ENCODE peak calls at places on chromosomes 16 and 17, in seven cellular contexts. One of them, this sample, is unnamed.

GRCh38 chr16:46629331-46629843 is 8.2 kb upstream of the SHCBP1 start:
- DNase-seq in NCI-H2227 treated with DMSO at 0.1 percent for 48 hours: peak
- DNase-seq in BJ: no peak
- DNase-seq in stimulated activated effector memory CD8-positive, alpha-beta T cell treated with anti-CD3 and anti-CD28 coated beads, Interleukin-12 subunit alpha, Interleukin-12 subunit beta, amount 100 ng/mL, for 72 hours: no peak
- DNase-seq in H7: peak
- DNase-seq in cardiac muscle cell: peak
- DNase-seq in brain microvascular endothelial cell: peak
- DNase-seq in this sample: peak

GRCh38 chr17:39564201-39564828 is 43.4 kb downstream of the NEUROD2 start:
- DNase-seq in NCI-H2227 treated with DMSO at 0.1 percent for 48 hours: peak
- DNase-seq in H7: peak
- DNase-seq in brain microvascular endothelial cell: no peak
- DNase-seq in stimulated activated effector memory CD8-positive, alpha-beta T cell treated with anti-CD3 and anti-CD28 coated beads, Interleukin-12 subunit alpha, Interleukin-12 subunit beta, amount 100 ng/mL, for 72 hours: no peak
- DNase-seq in BJ: no peak
- DNase-seq in cardiac muscle cell: peak
- DNase-seq in this sample: peak

GRCh38 chr16:88631920-88632586 is 6.3 kb upstream of the IL17C start:
- DNase-seq in BJ: no peak
- DNase-seq in stimulated activated effector memory CD8-positive, alpha-beta T cell treated with anti-CD3 and anti-CD28 coated beads, Interleukin-12 subunit alpha, Interleukin-12 subunit beta, amount 100 ng/mL, for 72 hours: no peak
- DNase-seq in H7: no peak
- DNase-seq in brain microvascular endothelial cell: no peak
- DNase-seq in NCI-H2227 treated with DMSO at 0.1 percent for 48 hours: no peak
- DNase-seq in cardiac muscle cell: no peak
- DNase-seq in this sample: no peak

GRCh38 chr16:73669535-73670274 is 621.8 kb upstream of the ZFHX3 start:
- DNase-seq in cardiac muscle cell: no peak
- DNase-seq in NCI-H2227 treated with DMSO at 0.1 percent for 48 hours: no peak
- DNase-seq in brain microvascular endothelial cell: no peak
- DNase-seq in BJ: no peak
- DNase-seq in stimulated activated effector memory CD8-positive, alpha-beta T cell treated with anti-CD3 and anti-CD28 coated beads, Interleukin-12 subunit alpha, Interleukin-12 subunit beta, amount 100 ng/mL, for 72 hours: no peak
- DNase-seq in H7: no peak
- DNase-seq in this sample: no peak

GRCh38 chr16:78249056-78249455 is 149.6 kb downstream of the WWOX start:
- DNase-seq in stimulated activated effector memory CD8-positive, alpha-beta T cell treated with anti-CD3 and anti-CD28 coated beads, Interleukin-12 subunit alpha, Interleukin-12 subunit beta, amount 100 ng/mL, for 72 hours: no peak
- DNase-seq in brain microvascular endothelial cell: no peak
- DNase-seq in BJ: no peak
- DNase-seq in cardiac muscle cell: no peak
- DNase-seq in NCI-H2227 treated with DMSO at 0.1 percent for 48 hours: no peak
- DNase-seq in H7: peak
- DNase-seq in this sample: no peak

GRCh38 chr16:9603316-9603715 is 511.9 kb downstream of the HAPSTR1 start:
- DNase-seq in H7: no peak
- DNase-seq in NCI-H2227 treated with DMSO at 0.1 percent for 48 hours: no peak
- DNase-seq in brain microvascular endothelial cell: no peak
- DNase-seq in BJ: no peak
- DNase-seq in stimulated activated effector memory CD8-positive, alpha-beta T cell treated with anti-CD3 and anti-CD28 coated beads, Interleukin-12 subunit alpha, Interleukin-12 subunit beta, amount 100 ng/mL, for 72 hours: no peak
- DNase-seq in cardiac muscle cell: no peak
- DNase-seq in this sample: no peak

GRCh38 chr16:1657841-1658240 is 20.2 kb upstream of the JPT2 start:
- DNase-seq in BJ: no peak
- DNase-seq in stimulated activated effector memory CD8-positive, alpha-beta T cell treated with anti-CD3 and anti-CD28 coated beads, Interleukin-12 subunit alpha, Interleukin-12 subunit beta, amount 100 ng/mL, for 72 hours: no peak
- DNase-seq in NCI-H2227 treated with DMSO at 0.1 percent for 48 hours: no peak
- DNase-seq in cardiac muscle cell: no peak
- DNase-seq in brain microvascular endothelial cell: no peak
- DNase-seq in H7: no peak
- DNase-seq in this sample: no peak

GRCh38 chr16:75319513-75320401 is 68.3 kb upstream of the BCAR1 start:
- DNase-seq in H7: no peak
- DNase-seq in stimulated activated effector memory CD8-positive, alpha-beta T cell treated with anti-CD3 and anti-CD28 coated beads, Interleukin-12 subunit alpha, Interleukin-12 subunit beta, amount 100 ng/mL, for 72 hours: peak
- DNase-seq in cardiac muscle cell: peak
- DNase-seq in NCI-H2227 treated with DMSO at 0.1 percent for 48 hours: no peak
- DNase-seq in brain microvascular endothelial cell: peak
- DNase-seq in BJ: peak
- DNase-seq in this sample: peak

GRCh38 chr16:58280846-58281301 is 14.0 kb downstream of the PRSS54 start:
- DNase-seq in NCI-H2227 treated with DMSO at 0.1 percent for 48 hours: no peak
- DNase-seq in BJ: no peak
- DNase-seq in stimulated activated effector memory CD8-positive, alpha-beta T cell treated with anti-CD3 and anti-CD28 coated beads, Interleukin-12 subunit alpha, Interleukin-12 subunit beta, amount 100 ng/mL, for 72 hours: no peak
- DNase-seq in cardiac muscle cell: peak
- DNase-seq in H7: no peak
- DNase-seq in brain microvascular endothelial cell: no peak
- DNase-seq in this sample: no peak

GRCh38 chr16:8880839-8881510 is 1.2 kb upstream of the LITAFD start:
- DNase-seq in brain microvascular endothelial cell: no peak
- DNase-seq in BJ: no peak
- DNase-seq in NCI-H2227 treated with DMSO at 0.1 percent for 48 hours: no peak
- DNase-seq in stimulated activated effector memory CD8-positive, alpha-beta T cell treated with anti-CD3 and anti-CD28 coated beads, Interleukin-12 subunit alpha, Interleukin-12 subunit beta, amount 100 ng/mL, for 72 hours: no peak
- DNase-seq in H7: no peak
- DNase-seq in cardiac muscle cell: no peak
- DNase-seq in this sample: no peak

GRCh38 chr17:27430882-27431491 is 25.3 kb upstream of the KSR1 start:
- DNase-seq in brain microvascular endothelial cell: peak
- DNase-seq in stimulated activated effector memory CD8-positive, alpha-beta T cell treated with anti-CD3 and anti-CD28 coated beads, Interleukin-12 subunit alpha, Interleukin-12 subunit beta, amount 100 ng/mL, for 72 hours: no peak
- DNase-seq in NCI-H2227 treated with DMSO at 0.1 percent for 48 hours: no peak
- DNase-seq in cardiac muscle cell: peak
- DNase-seq in H7: peak
- DNase-seq in BJ: no peak
- DNase-seq in this sample: peak

GRCh38 chr17:82964851-82965341 is 114.5 kb upstream of the METRNL start:
- DNase-seq in stimulated activated effector memory CD8-positive, alpha-beta T cell treated with anti-CD3 and anti-CD28 coated beads, Interleukin-12 subunit alpha, Interleukin-12 subunit beta, amount 100 ng/mL, for 72 hours: no peak
- DNase-seq in BJ: no peak
- DNase-seq in H7: no peak
- DNase-seq in NCI-H2227 treated with DMSO at 0.1 percent for 48 hours: no peak
- DNase-seq in cardiac muscle cell: no peak
- DNase-seq in brain microvascular endothelial cell: no peak
- DNase-seq in this sample: no peak

GRCh38 chr17:64575431-64575830 is 68.7 kb downstream of the CEP95 start:
- DNase-seq in BJ: no peak
- DNase-seq in H7: no peak
- DNase-seq in cardiac muscle cell: no peak
- DNase-seq in NCI-H2227 treated with DMSO at 0.1 percent for 48 hours: no peak
- DNase-seq in stimulated activated effector memory CD8-positive, alpha-beta T cell treated with anti-CD3 and anti-CD28 coated beads, Interleukin-12 subunit alpha, Interleukin-12 subunit beta, amount 100 ng/mL, for 72 hours: no peak
- DNase-seq in brain microvascular endothelial cell: no peak
- DNase-seq in this sample: no peak

GRCh38 chr16:11836653-11837244 is 14.6 kb downstream of the RSL1D1 start:
- DNase-seq in stimulated activated effector memory CD8-positive, alpha-beta T cell treated with anti-CD3 and anti-CD28 coated beads, Interleukin-12 subunit alpha, Interleukin-12 subunit beta, amount 100 ng/mL, for 72 hours: no peak
- DNase-seq in cardiac muscle cell: peak
- DNase-seq in NCI-H2227 treated with DMSO at 0.1 percent for 48 hours: no peak
- DNase-seq in H7: peak
- DNase-seq in BJ: peak
- DNase-seq in brain microvascular endothelial cell: peak
- DNase-seq in this sample: peak

GRCh38 chr17:6510321-6511023 is 45.9 kb downstream of the PITPNM3 start:
- DNase-seq in NCI-H2227 treated with DMSO at 0.1 percent for 48 hours: no peak
- DNase-seq in stimulated activated effector memory CD8-positive, alpha-beta T cell treated with anti-CD3 and anti-CD28 coated beads, Interleukin-12 subunit alpha, Interleukin-12 subunit beta, amount 100 ng/mL, for 72 hours: no peak
- DNase-seq in brain microvascular endothelial cell: peak
- DNase-seq in H7: no peak
- DNase-seq in cardiac muscle cell: no peak
- DNase-seq in BJ: no peak
- DNase-seq in this sample: no peak

GRCh38 chr16:84027607-84028006 is 15.0 kb downstream of the SLC38A8 start:
- DNase-seq in cardiac muscle cell: no peak
- DNase-seq in brain microvascular endothelial cell: no peak
- DNase-seq in stimulated activated effector memory CD8-positive, alpha-beta T cell treated with anti-CD3 and anti-CD28 coated beads, Interleukin-12 subunit alpha, Interleukin-12 subunit beta, amount 100 ng/mL, for 72 hours: no peak
- DNase-seq in H7: peak
- DNase-seq in BJ: no peak
- DNase-seq in NCI-H2227 treated with DMSO at 0.1 percent for 48 hours: no peak
- DNase-seq in this sample: no peak

GRCh38 chr17:17015221-17015620 is 27.0 kb upstream of the MPRIP start:
- DNase-seq in NCI-H2227 treated with DMSO at 0.1 percent for 48 hours: no peak
- DNase-seq in H7: no peak
- DNase-seq in brain microvascular endothelial cell: no peak
- DNase-seq in cardiac muscle cell: no peak
- DNase-seq in BJ: no peak
- DNase-seq in stimulated activated effector memory CD8-positive, alpha-beta T cell treated with anti-CD3 and anti-CD28 coated beads, Interleukin-12 subunit alpha, Interleukin-12 subunit beta, amount 100 ng/mL, for 72 hours: no peak
- DNase-seq in this sample: no peak

GRCh38 chr16:24685539-24686432 is 43.7 kb upstream of the TNRC6A start:
- DNase-seq in H7: peak
- DNase-seq in NCI-H2227 treated with DMSO at 0.1 percent for 48 hours: peak
- DNase-seq in brain microvascular endothelial cell: peak
- DNase-seq in cardiac muscle cell: peak
- DNase-seq in BJ: peak
- DNase-seq in stimulated activated effector memory CD8-positive, alpha-beta T cell treated with anti-CD3 and anti-CD28 coated beads, Interleukin-12 subunit alpha, Interleukin-12 subunit beta, amount 100 ng/mL, for 72 hours: no peak
- DNase-seq in this sample: peak

GRCh38 chr17:40399185-40399584 is 18.5 kb downstream of the TOP2A start:
- DNase-seq in BJ: peak
- DNase-seq in cardiac muscle cell: peak
- DNase-seq in stimulated activated effector memory CD8-positive, alpha-beta T cell treated with anti-CD3 and anti-CD28 coated beads, Interleukin-12 subunit alpha, Interleukin-12 subunit beta, amount 100 ng/mL, for 72 hours: no peak
- DNase-seq in brain microvascular endothelial cell: peak
- DNase-seq in H7: peak
- DNase-seq in NCI-H2227 treated with DMSO at 0.1 percent for 48 hours: peak
- DNase-seq in this sample: no peak

GRCh38 chr17:63919311-63919723 is 678 bp upstream of the GH1 start:
- DNase-seq in H7: peak
- DNase-seq in stimulated activated effector memory CD8-positive, alpha-beta T cell treated with anti-CD3 and anti-CD28 coated beads, Interleukin-12 subunit alpha, Interleukin-12 subunit beta, amount 100 ng/mL, for 72 hours: peak
- DNase-seq in brain microvascular endothelial cell: peak
- DNase-seq in NCI-H2227 treated with DMSO at 0.1 percent for 48 hours: peak
- DNase-seq in BJ: no peak
- DNase-seq in cardiac muscle cell: peak
- DNase-seq in this sample: peak

GRCh38 chr17:2023692-2024571 is 1.2 kb downstream of the RTN4RL1 start:
- DNase-seq in NCI-H2227 treated with DMSO at 0.1 percent for 48 hours: peak
- DNase-seq in stimulated activated effector memory CD8-positive, alpha-beta T cell treated with anti-CD3 and anti-CD28 coated beads, Interleukin-12 subunit alpha, Interleukin-12 subunit beta, amount 100 ng/mL, for 72 hours: no peak
- DNase-seq in cardiac muscle cell: peak
- DNase-seq in BJ: no peak
- DNase-seq in H7: peak
- DNase-seq in brain microvascular endothelial cell: no peak
- DNase-seq in this sample: peak

GRCh38 chr17:31758646-31759045 is 100.4 kb downstream of the COPRS start:
- DNase-seq in brain microvascular endothelial cell: no peak
- DNase-seq in H7: no peak
- DNase-seq in NCI-H2227 treated with DMSO at 0.1 percent for 48 hours: no peak
- DNase-seq in cardiac muscle cell: no peak
- DNase-seq in BJ: no peak
- DNase-seq in stimulated activated effector memory CD8-positive, alpha-beta T cell treated with anti-CD3 and anti-CD28 coated beads, Interleukin-12 subunit alpha, Interleukin-12 subunit beta, amount 100 ng/mL, for 72 hours: no peak
- DNase-seq in this sample: peak

GRCh38 chr16:55480228-55480655 is 1.2 kb downstream of the MMP2 start:
- DNase-seq in cardiac muscle cell: peak
- DNase-seq in H7: peak
- DNase-seq in NCI-H2227 treated with DMSO at 0.1 percent for 48 hours: peak
- DNase-seq in BJ: peak
- DNase-seq in brain microvascular endothelial cell: peak
- DNase-seq in stimulated activated effector memory CD8-positive, alpha-beta T cell treated with anti-CD3 and anti-CD28 coated beads, Interleukin-12 subunit alpha, Interleukin-12 subunit beta, amount 100 ng/mL, for 72 hours: no peak
- DNase-seq in this sample: peak

GRCh38 chr17:80892900-80893603 is 98.6 kb upstream of the CHMP6 start:
- DNase-seq in stimulated activated effector memory CD8-positive, alpha-beta T cell treated with anti-CD3 and anti-CD28 coated beads, Interleukin-12 subunit alpha, Interleukin-12 subunit beta, amount 100 ng/mL, for 72 hours: peak
- DNase-seq in brain microvascular endothelial cell: peak
- DNase-seq in BJ: no peak
- DNase-seq in H7: no peak
- DNase-seq in NCI-H2227 treated with DMSO at 0.1 percent for 48 hours: no peak
- DNase-seq in cardiac muscle cell: peak
- DNase-seq in this sample: peak

GRCh38 chr16:82051656-82052055 is 16.6 kb downstream of the HSD17B2 start:
- DNase-seq in brain microvascular endothelial cell: no peak
- DNase-seq in NCI-H2227 treated with DMSO at 0.1 percent for 48 hours: no peak
- DNase-seq in stimulated activated effector memory CD8-positive, alpha-beta T cell treated with anti-CD3 and anti-CD28 coated beads, Interleukin-12 subunit alpha, Interleukin-12 subunit beta, amount 100 ng/mL, for 72 hours: no peak
- DNase-seq in BJ: no peak
- DNase-seq in H7: no peak
- DNase-seq in cardiac muscle cell: no peak
- DNase-seq in this sample: no peak

GRCh38 chr17:29433551-29433950 is 43.4 kb downstream of the TAOK1 start:
- DNase-seq in BJ: no peak
- DNase-seq in brain microvascular endothelial cell: no peak
- DNase-seq in stimulated activated effector memory CD8-positive, alpha-beta T cell treated with anti-CD3 and anti-CD28 coated beads, Interleukin-12 subunit alpha, Interleukin-12 subunit beta, amount 100 ng/mL, for 72 hours: no peak
- DNase-seq in cardiac muscle cell: peak
- DNase-seq in H7: no peak
- DNase-seq in NCI-H2227 treated with DMSO at 0.1 percent for 48 hours: no peak
- DNase-seq in this sample: no peak

GRCh38 chr16:48537275-48537674 is 72.7 kb downstream of the N4BP1 start:
- DNase-seq in cardiac muscle cell: no peak
- DNase-seq in NCI-H2227 treated with DMSO at 0.1 percent for 48 hours: no peak
- DNase-seq in BJ: no peak
- DNase-seq in stimulated activated effector memory CD8-positive, alpha-beta T cell treated with anti-CD3 and anti-CD28 coated beads, Interleukin-12 subunit alpha, Interleukin-12 subunit beta, amount 100 ng/mL, for 72 hours: no peak
- DNase-seq in brain microvascular endothelial cell: no peak
- DNase-seq in H7: peak
- DNase-seq in this sample: no peak

GRCh38 chr17:77995146-77995852 is 36.8 kb downstream of the TNRC6C start:
- DNase-seq in H7: no peak
- DNase-seq in NCI-H2227 treated with DMSO at 0.1 percent for 48 hours: no peak
- DNase-seq in cardiac muscle cell: no peak
- DNase-seq in BJ: no peak
- DNase-seq in brain microvascular endothelial cell: no peak
- DNase-seq in stimulated activated effector memory CD8-positive, alpha-beta T cell treated with anti-CD3 and anti-CD28 coated beads, Interleukin-12 subunit alpha, Interleukin-12 subunit beta, amount 100 ng/mL, for 72 hours: no peak
- DNase-seq in this sample: no peak

GRCh38 chr17:63758428-63758827 is 15.0 kb downstream of the CCDC47 start:
- DNase-seq in BJ: no peak
- DNase-seq in brain microvascular endothelial cell: no peak
- DNase-seq in cardiac muscle cell: no peak
- DNase-seq in NCI-H2227 treated with DMSO at 0.1 percent for 48 hours: no peak
- DNase-seq in stimulated activated effector memory CD8-positive, alpha-beta T cell treated with anti-CD3 and anti-CD28 coated beads, Interleukin-12 subunit alpha, Interleukin-12 subunit beta, amount 100 ng/mL, for 72 hours: no peak
- DNase-seq in H7: no peak
- DNase-seq in this sample: no peak

GRCh38 chr16:85082553-85083050 is 29.7 kb downstream of the CIBAR2 start:
- DNase-seq in brain microvascular endothelial cell: no peak
- DNase-seq in cardiac muscle cell: no peak
- DNase-seq in stimulated activated effector memory CD8-positive, alpha-beta T cell treated with anti-CD3 and anti-CD28 coated beads, Interleukin-12 subunit alpha, Interleukin-12 subunit beta, amount 100 ng/mL, for 72 hours: no peak
- DNase-seq in NCI-H2227 treated with DMSO at 0.1 percent for 48 hours: no peak
- DNase-seq in H7: peak
- DNase-seq in BJ: no peak
- DNase-seq in this sample: no peak

GRCh38 chr17:20852541-20853370 is 190.1 kb downstream of the USP22 start:
- DNase-seq in brain microvascular endothelial cell: no peak
- DNase-seq in H7: no peak
- DNase-seq in cardiac muscle cell: peak
- DNase-seq in stimulated activated effector memory CD8-positive, alpha-beta T cell treated with anti-CD3 and anti-CD28 coated beads, Interleukin-12 subunit alpha, Interleukin-12 subunit beta, amount 100 ng/mL, for 72 hours: no peak
- DNase-seq in NCI-H2227 treated with DMSO at 0.1 percent for 48 hours: peak
- DNase-seq in BJ: no peak
- DNase-seq in this sample: no peak

GRCh38 chr16:78523212-78523995 is 423.9 kb downstream of the WWOX start:
- DNase-seq in BJ: no peak
- DNase-seq in H7: no peak
- DNase-seq in NCI-H2227 treated with DMSO at 0.1 percent for 48 hours: no peak
- DNase-seq in stimulated activated effector memory CD8-positive, alpha-beta T cell treated with anti-CD3 and anti-CD28 coated beads, Interleukin-12 subunit alpha, Interleukin-12 subunit beta, amount 100 ng/mL, for 72 hours: no peak
- DNase-seq in brain microvascular endothelial cell: no peak
- DNase-seq in cardiac muscle cell: no peak
- DNase-seq in this sample: no peak

GRCh38 chr17:34091975-34092374 is 163.1 kb upstream of the CCL2 start:
- DNase-seq in cardiac muscle cell: no peak
- DNase-seq in stimulated activated effector memory CD8-positive, alpha-beta T cell treated with anti-CD3 and anti-CD28 coated beads, Interleukin-12 subunit alpha, Interleukin-12 subunit beta, amount 100 ng/mL, for 72 hours: no peak
- DNase-seq in NCI-H2227 treated with DMSO at 0.1 percent for 48 hours: no peak
- DNase-seq in brain microvascular endothelial cell: no peak
- DNase-seq in H7: no peak
- DNase-seq in BJ: no peak
- DNase-seq in this sample: no peak

This sample was measured in NCI-H226.